ENCODE peak calls at places on chromosomes 7 and 10, in ten cellular contexts. Z is RCC 7860; F is stimulated activated CD4-positive, alpha-beta T cell treated with anti-CD3 and anti-CD28 coated beads, Interleukin-2, amount 100 ng/mL, for 4 hours; X is A549; E is GM04504; K is SK-N-DZ; J is H7; P is M059J; Q is mucosa of gallbladder; A is SW 1271. L is an unnamed sample.
A peak's percentile ranks its signal among the peaks of the same experiment; 100 is the strongest.

GRCh38 chr10:132023092-132023811 is 41.5 kb upstream of the BNIP3 start:
- DNase-seq in Z (peak; percentile 33), F (peak; percentile 64), X (peak; percentile 85), E (peak; percentile 34), K (peak; percentile 70), J (peak; percentile 91), P (peak; percentile 67), Q (peak; percentile 82), A (peak; percentile 43), L (peak; percentile 76)

GRCh38 chr7:84647797-84648762 is 453.5 kb upstream of the SEMA3A start:
- DNase-seq in Z (peak; percentile 44), F (no peak), X (no peak), E (peak; percentile 70), K (no peak), J (no peak), P (peak; percentile 80), Q (no peak), A (peak; percentile 37), L (no peak)

GRCh38 chr7:120053390-120053961 is 219.5 kb upstream of the KCND2 start:
- DNase-seq in Z (no peak), F (no peak), X (no peak), E (no peak), K (no peak), J (no peak), P (peak; percentile 59), Q (no peak), A (no peak), L (no peak)

GRCh38 chr10:130300608-130301025 is 164.4 kb downstream of the GLRX3 start:
- DNase-seq in Z (no peak), F (peak; percentile 21), X (no peak), E (no peak), K (no peak), J (no peak), P (no peak), Q (peak; percentile 10), A (peak; percentile 74), L (no peak)

GRCh38 chr7:2700141-2700850 is 12.3 kb downstream of the AMZ1 start:
- DNase-seq in Z (no peak), F (no peak), X (no peak), E (no peak), K (no peak), J (peak; percentile 74), P (no peak), Q (no peak), A (no peak), L (no peak)

GRCh38 chr10:79927111-79927828 is 21.6 kb downstream of the SFTPD start:
- DNase-seq in Z (no peak), F (no peak), X (no peak), E (no peak), K (peak; percentile 39), J (no peak), P (no peak), Q (peak; percentile 6), A (no peak), L (no peak)

GRCh38 chr10:14124951-14125350 is 205.8 kb downstream of the FRMD4A start:
- DNase-seq in Z (no peak), F (no peak), X (no peak), E (no peak), K (no peak), J (no peak), P (no peak), Q (no peak), A (no peak), L (no peak)

GRCh38 chr7:126411821-126412383 is 840.8 kb downstream of the GRM8 start:
- DNase-seq in Z (no peak), F (no peak), X (no peak), E (no peak), K (no peak), J (no peak), P (no peak), Q (no peak), A (no peak), L (no peak)

GRCh38 chr10:97883092-97883485 is 33.4 kb downstream of the GOLGA7B start:
- DNase-seq in Z (no peak), F (no peak), X (no peak), E (no peak), K (no peak), J (no peak), P (no peak), Q (no peak), A (no peak), L (no peak)

GRCh38 chr7:157292770-157293412 is 43.9 kb upstream of the DNAJB6 start:
- DNase-seq in Z (no peak), F (no peak), X (peak; percentile 53), E (no peak), K (no peak), J (peak; percentile 77), P (no peak), Q (no peak), A (no peak), L (peak; percentile 77)